ENCODE peak calls at places on chromosome 5, in ten cellular contexts. T, N, W, O, E, Q, L, F, M and S are unnamed samples.

GRCh38 chr5:59661939-59662615 is 231.4 kb downstream of the PDE4D start:
- DNase-seq in T (peak; percentile 47), N (no peak), W (peak; percentile 36), O (no peak), E (no peak), Q (peak; percentile 15), L (no peak), F (peak; percentile 15), M (no peak), S (peak; percentile 83)

GRCh38 chr5:14102666-14103065 is 40.5 kb upstream of the TRIO start:
- DNase-seq in T (no peak), N (no peak), W (no peak), O (no peak), E (no peak), Q (no peak), L (no peak), F (no peak), M (no peak), S (no peak)

GRCh38 chr5:34832568-34832967 is 6.4 kb upstream of the TTC23L start:
- DNase-seq in T (no peak), N (no peak), W (no peak), O (no peak), E (no peak), Q (no peak), L (no peak), F (no peak), M (no peak), S (no peak)

GRCh38 chr5:41870621-41871048 is 410 bp upstream of the OXCT1 start:
- DNase-seq in T (no peak), N (no peak), W (no peak), O (no peak), E (no peak), Q (no peak), L (no peak), F (no peak), M (no peak), S (peak; percentile 19)

GRCh38 chr5:43432486-43433365 is 20.5 kb upstream of the CCL28 start:
- DNase-seq in T (peak; percentile 80), N (no peak), W (peak; percentile 93), O (peak; percentile 70), E (peak; percentile 35), Q (no peak), L (no peak), F (no peak), M (peak; percentile 82), S (peak; percentile 5)

GRCh38 chr5:178301641-178302040 is 69.0 kb upstream of the PHYKPL start:
- DNase-seq in T (no peak), N (no peak), W (no peak), O (no peak), E (no peak), Q (peak; percentile 34), L (no peak), F (no peak), M (no peak), S (no peak)

GRCh38 chr5:124527220-124527991 is 219.0 kb downstream of the ZNF608 start:
- DNase-seq in T (no peak), N (no peak), W (peak; percentile 86), O (no peak), E (no peak), Q (peak; percentile 12), L (no peak), F (no peak), M (no peak), S (peak; percentile 40)

GRCh38 chr5:143262393-143263174 is 140.9 kb downstream of the NR3C1 start:
- DNase-seq in T (no peak), N (peak; percentile 8), W (peak; percentile 18), O (no peak), E (no peak), Q (no peak), L (no peak), F (peak; percentile 26), M (no peak), S (peak; percentile 64)

GRCh38 chr5:152246401-152246800 is 158.7 kb downstream of the NMUR2 start:
- DNase-seq in T (peak; percentile 69), N (no peak), W (peak; percentile 31), O (no peak), E (no peak), Q (peak; percentile 88), L (no peak), F (peak; percentile 41), M (no peak), S (peak; percentile 46)

GRCh38 chr5:4058899-4059298 is 463.3 kb downstream of the IRX1 start:
- DNase-seq in T (peak; percentile 40), N (no peak), W (no peak), O (no peak), E (no peak), Q (no peak), L (no peak), F (no peak), M (no peak), S (no peak)

GRCh38 chr5:150298701-150299451 is 3.8 kb downstream of the ARSI start:
- DNase-seq in T (no peak), N (peak; percentile 92), W (peak; percentile 2), O (peak; percentile 86), E (no peak), Q (no peak), L (no peak), F (no peak), M (no peak), S (no peak)

GRCh38 chr5:152953788-152954483 is 536.5 kb upstream of the GRIA1 start:
- DNase-seq in T (no peak), N (no peak), W (no peak), O (no peak), E (no peak), Q (no peak), L (no peak), F (no peak), M (no peak), S (no peak)

GRCh38 chr5:105506692-105507277 is 1944.2 kb upstream of the NUDT12 start:
- DNase-seq in T (peak; percentile 72), N (no peak), W (peak; percentile 5), O (no peak), E (no peak), Q (peak; percentile 20), L (no peak), F (peak; percentile 23), M (no peak), S (peak; percentile 70)

GRCh38 chr5:89729623-89730390 is 679.7 kb downstream of the CETN3 start:
- DNase-seq in T (peak; percentile 63), N (no peak), W (peak; percentile 8), O (no peak), E (peak; percentile 25), Q (peak; percentile 7), L (no peak), F (peak; percentile 11), M (no peak), S (peak; percentile 75)

GRCh38 chr5:94802450-94802849 is 184.0 kb downstream of the SLF1 start:
- DNase-seq in T (peak; percentile 52), N (no peak), W (no peak), O (no peak), E (no peak), Q (peak; percentile 57), L (no peak), F (peak; percentile 8), M (no peak), S (no peak)

GRCh38 chr5:65359981-65360380 is 121.7 kb downstream of the ADAMTS6 start:
- DNase-seq in T (no peak), N (no peak), W (no peak), O (no peak), E (no peak), Q (no peak), L (no peak), F (peak; percentile 4), M (no peak), S (peak; percentile 25)

GRCh38 chr5:1190915-1191314 is 10.5 kb upstream of the SLC6A19 start:
- DNase-seq in T (no peak), N (no peak), W (no peak), O (no peak), E (no peak), Q (peak; percentile 87), L (no peak), F (no peak), M (no peak), S (no peak)

GRCh38 chr5:79982136-79982535 is 8.9 kb downstream of the MTX3 start:
- DNase-seq in T (no peak), N (no peak), W (no peak), O (no peak), E (no peak), Q (no peak), L (no peak), F (no peak), M (no peak), S (no peak)

GRCh38 chr5:139911425-139912120 is 116.0 kb downstream of the PSD2 start:
- DNase-seq in T (no peak), N (no peak), W (no peak), O (no peak), E (no peak), Q (no peak), L (no peak), F (no peak), M (no peak), S (no peak)

GRCh38 chr5:15650266-15650665 is 150.3 kb downstream of the FBXL7 start:
- DNase-seq in T (no peak), N (no peak), W (no peak), O (no peak), E (no peak), Q (no peak), L (no peak), F (no peak), M (no peak), S (no peak)

GRCh38 chr5:31193026-31193425 is 460 bp upstream of the CDH6 start:
- DNase-seq in T (no peak), N (no peak), W (no peak), O (no peak), E (no peak), Q (peak; percentile 51), L (no peak), F (no peak), M (no peak), S (no peak)

GRCh38 chr5:83564069-83564749 is 92.7 kb downstream of the VCAN start:
- DNase-seq in T (peak; percentile 42), N (no peak), W (peak; percentile 57), O (no peak), E (peak; percentile 25), Q (peak; percentile 62), L (no peak), F (peak; percentile 49), M (no peak), S (peak; percentile 77)

GRCh38 chr5:65209341-65209740 is 272.4 kb downstream of the ADAMTS6 start:
- DNase-seq in T (no peak), N (peak; percentile 75), W (no peak), O (peak; percentile 23), E (no peak), Q (no peak), L (no peak), F (peak; percentile 60), M (no peak), S (no peak)

GRCh38 chr5:129271309-129271708 is 176.8 kb downstream of the ISOC1 start:
- DNase-seq in T (peak; percentile 82), N (no peak), W (no peak), O (no peak), E (peak; percentile 10), Q (peak; percentile 5), L (no peak), F (peak; percentile 28), M (no peak), S (peak; percentile 59)

GRCh38 chr5:176863041-176863764 is 35.9 kb downstream of the HK3 start:
- DNase-seq in T (no peak), N (no peak), W (no peak), O (no peak), E (no peak), Q (peak; percentile 75), L (no peak), F (no peak), M (no peak), S (no peak)

GRCh38 chr5:93922551-93922950 is 181.2 kb upstream of the POU5F2 start:
- DNase-seq in T (no peak), N (no peak), W (no peak), O (no peak), E (no peak), Q (no peak), L (no peak), F (no peak), M (no peak), S (no peak)

GRCh38 chr5:180639743-180640300 is 9.6 kb downstream of the FLT4 start:
- DNase-seq in T (no peak), N (no peak), W (no peak), O (no peak), E (no peak), Q (no peak), L (no peak), F (no peak), M (peak; percentile 19), S (no peak)

GRCh38 chr5:73728493-73729273 is 102.7 kb downstream of the ARHGEF28 start:
- DNase-seq in T (no peak), N (no peak), W (no peak), O (no peak), E (no peak), Q (no peak), L (no peak), F (no peak), M (no peak), S (no peak)